ENCODE peak calls at places on chromosomes 6 and 20, in eight cellular contexts. J, G, Z, N, F, B, I and O are unnamed samples.

GRCh38 chr20:61802721-61803311 is 262.9 kb downstream of the TAF4 start:
- DNase-seq in F (no peak), N (no peak), G (no peak), Z (no peak), B (no peak), I (no peak), J (no peak), O (no peak)

GRCh38 chr20:1346322-1346969 is 17.5 kb upstream of the SDCBP2 start:
- DNase-seq in Z (no peak), F (no peak), J (no peak), N (no peak), I (no peak), B (no peak), G (no peak), O (no peak)

GRCh38 chr20:57605045-57605444 is 15.2 kb downstream of the ZBP1 start:
- DNase-seq in I (no peak), B (no peak), N (no peak), J (no peak), Z (no peak), F (no peak), G (no peak), O (no peak)

GRCh38 chr6:88263591-88263990 is 97.4 kb upstream of the CNR1 start:
- DNase-seq in Z (peak; percentile 20), G (no peak), F (no peak), N (no peak), I (no peak), J (no peak), B (no peak), O (no peak)

GRCh38 chr6:167849846-167850459 is 23.2 kb downstream of the AFDN start:
- DNase-seq in B (peak; percentile 67), I (no peak), G (no peak), F (peak; percentile 32), N (no peak), Z (peak; percentile 53), J (no peak), O (no peak)

GRCh38 chr6:65004283-65004682 is 702.7 kb downstream of the EYS start:
- DNase-seq in I (no peak), J (no peak), F (no peak), B (no peak), N (no peak), G (no peak), Z (no peak), O (no peak)

GRCh38 chr6:134080171-134080795 is 27.9 kb upstream of the SLC2A12 start:
- DNase-seq in Z (no peak), N (no peak), G (no peak), F (peak; percentile 67), I (no peak), B (no peak), J (no peak), O (no peak)

GRCh38 chr6:32105433-32105832 is 3.7 kb downstream of the TNXB start:
- DNase-seq in N (no peak), I (no peak), J (no peak), B (no peak), Z (peak; percentile 71), F (no peak), G (no peak), O (no peak)

GRCh38 chr6:24721461-24722215 is 2.7 kb upstream of the C6orf62 start:
- DNase-seq in Z (no peak), N (peak; percentile 92), F (no peak), I (no peak), J (no peak), G (peak; percentile 37), B (no peak), O (no peak)

GRCh38 chr6:168012431-168013249 is 15.2 kb downstream of the KIF25 start:
- DNase-seq in I (no peak), N (peak; percentile 13), Z (no peak), J (no peak), F (no peak), G (no peak), B (no peak), O (no peak)

GRCh38 chr6:3786131-3786530 is 34.6 kb upstream of the PXDC1 start:
- DNase-seq in G (no peak), Z (no peak), I (no peak), N (no peak), B (no peak), J (no peak), F (no peak), O (no peak)

GRCh38 chr6:46734867-46735719 is at the start of gene PLA2G7:
- DNase-seq in B (peak; percentile 20), F (peak; percentile 24), N (no peak), I (peak; percentile 30), Z (peak; percentile 62), J (no peak), G (no peak), O (no peak)

GRCh38 chr20:1291191-1291741 is 25.2 kb downstream of the SNPH start:
- DNase-seq in B (peak; percentile 92), I (no peak), F (peak; percentile 53), N (no peak), G (no peak), J (no peak), Z (no peak), O (peak; percentile 71)

GRCh38 chr20:19321176-19321575 is 108.7 kb downstream of the SLC24A3 start:
- DNase-seq in F (no peak), B (no peak), Z (no peak), I (no peak), N (no peak), J (no peak), G (no peak), O (no peak)

GRCh38 chr20:14556206-14556605 is 218.8 kb upstream of the FLRT3 start:
- DNase-seq in F (no peak), G (no peak), I (no peak), B (no peak), N (no peak), J (no peak), Z (no peak), O (no peak)

GRCh38 chr6:154861825-154862224 is 128.6 kb downstream of the SCAF8 start:
- DNase-seq in B (no peak), Z (no peak), J (no peak), N (no peak), I (no peak), G (no peak), F (no peak), O (no peak)

GRCh38 chr20:25242231-25242630 is 5.7 kb upstream of the PYGB start:
- DNase-seq in J (no peak), F (no peak), I (no peak), Z (no peak), G (no peak), N (peak; percentile 15), B (no peak), O (no peak)

GRCh38 chr20:63947638-63948456 is 8.4 kb downstream of the UCKL1 start:
- DNase-seq in B (no peak), Z (no peak), N (no peak), J (peak; percentile 40), G (no peak), F (no peak), I (peak; percentile 59), O (no peak)

GRCh38 chr6:112683926-112684325 is 336.8 kb downstream of the RFPL4B start:
- DNase-seq in I (no peak), B (no peak), J (no peak), F (peak; percentile 97), G (peak; percentile 82), Z (no peak), N (no peak), O (peak; percentile 86)

GRCh38 chr6:47131773-47132172 is 89.6 kb upstream of the ADGRF1 start:
- DNase-seq in G (no peak), Z (no peak), F (no peak), N (no peak), I (no peak), J (no peak), B (no peak), O (no peak)

GRCh38 chr20:62246872-62247652 is 8.7 kb downstream of the OSBPL2 start:
- DNase-seq in G (no peak), I (no peak), Z (peak; percentile 67), B (no peak), N (no peak), J (no peak), F (no peak), O (no peak)

GRCh38 chr20:1949711-1950110 is 44.1 kb downstream of the PDYN start:
- DNase-seq in G (no peak), N (no peak), Z (no peak), B (no peak), I (no peak), J (no peak), F (no peak), O (no peak)

GRCh38 chr20:56032251-56032650 is 26.9 kb upstream of the CBLN4 start:
- DNase-seq in F (no peak), G (no peak), Z (no peak), I (no peak), J (no peak), N (no peak), B (no peak), O (peak; percentile 0)

GRCh38 chr6:775863-776262 is 82.9 kb upstream of the EXOC2 start:
- DNase-seq in B (peak; percentile 34), N (no peak), J (no peak), I (no peak), F (no peak), Z (no peak), G (no peak), O (no peak)
- H3K4me3 ChIP-seq in B (no peak overlapping the region), N (no peak overlapping the region), J (no peak overlapping the region), I (no peak overlapping the region), F (no peak overlapping the region), Z (no peak overlapping the region), G (no peak overlapping the region), O (no peak overlapping the region)

GRCh38 chr6:109717971-109718370 is 26.9 kb downstream of the FIG4 start:
- DNase-seq in N (no peak), I (no peak), Z (no peak), B (no peak), J (no peak), F (no peak), G (no peak), O (no peak)
- H3K4me3 ChIP-seq in N (no peak overlapping the region), I (no peak overlapping the region), Z (no peak overlapping the region), B (no peak overlapping the region), J (no peak overlapping the region), F (no peak overlapping the region), G (no peak overlapping the region), O (no peak overlapping the region)

DNA sequence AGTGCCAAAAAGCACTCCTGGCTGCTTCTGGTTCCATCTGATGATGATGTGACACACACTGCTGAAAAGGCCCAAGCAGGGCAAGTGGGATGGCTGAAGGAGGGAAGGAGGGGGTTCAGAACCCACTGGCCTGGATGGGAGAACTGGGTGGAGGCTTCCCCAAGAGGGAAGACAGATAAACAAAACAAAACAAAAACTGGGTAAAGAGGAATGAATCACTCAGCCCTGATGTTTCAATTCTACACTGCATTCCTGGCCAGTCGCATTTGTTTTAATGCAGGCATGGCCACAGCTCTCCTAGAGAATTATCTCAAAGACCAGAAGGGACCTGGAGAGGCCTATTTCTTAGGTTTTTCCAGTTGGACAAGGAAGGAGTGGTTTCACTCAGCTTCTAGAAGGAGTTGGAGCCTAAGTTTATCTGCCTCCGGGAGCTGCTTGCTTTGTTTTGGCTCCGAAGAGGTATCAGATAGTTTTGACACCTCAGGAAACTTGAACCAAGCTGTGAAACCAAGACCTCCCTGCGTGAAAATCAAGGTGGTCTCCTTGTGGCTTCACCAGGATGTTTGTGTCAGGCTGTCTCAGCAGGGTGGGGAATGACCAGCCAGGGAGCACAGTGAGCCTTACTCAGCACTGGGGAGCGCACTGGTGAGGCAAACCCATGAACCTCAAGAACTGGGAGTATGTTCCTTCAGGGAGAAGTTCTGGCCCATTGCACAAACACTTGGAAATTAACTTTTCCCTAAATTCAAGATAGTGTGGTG is 16.1 kb downstream of the TTPAL start:
- DNase-seq in J (no peak), F (peak; percentile 31), N (no peak), Z (no peak), B (peak; percentile 93), I (no peak), G (no peak), O (peak; percentile 61)
- H3K4me3 ChIP-seq in J (no peak overlapping the region), F (no peak overlapping the region), N (no peak overlapping the region), Z (no peak overlapping the region), B (no peak overlapping the region), I (no peak overlapping the region), G (no peak overlapping the region), O (no peak overlapping the region)

GRCh38 chr6:158708239-158708638 is 58.4 kb downstream of the SYTL3 start:
- DNase-seq in I (peak; percentile 73), G (no peak), N (no peak), B (no peak), Z (peak; percentile 56), F (peak; percentile 77), J (no peak), O (no peak)
- H3K4me3 ChIP-seq in I (no peak overlapping the region), G (no peak overlapping the region), N (no peak overlapping the region), B (no peak overlapping the region), Z (no peak overlapping the region), F (no peak overlapping the region), J (no peak overlapping the region), O (no peak overlapping the region)